ENCODE peak calls at places on chromosomes 5 and 9, in four cellular contexts. E is adipocyte; X is natural killer cell; A is CD8-positive, alpha-beta memory T cell. U is an unnamed sample.

GRCh38 chr5:116361171-116361967 is 213.3 kb downstream of the SEMA6A start:
- DNase-seq in E (peak; percentile 25), X (no peak), A (no peak), U (no peak)

GRCh38 chr5:24817966-24818365 is 173.2 kb upstream of the CDH10 start:
- DNase-seq in E (no peak), X (no peak), A (no peak), U (no peak)

GRCh38 chr9:79583957-79584654 is 12.3 kb downstream of the TLE4 start:
- DNase-seq in E (no peak), X (peak; percentile 33), A (peak; percentile 23), U (no peak)

GRCh38 chr5:133746834-133747233 is 134.5 kb upstream of the FSTL4 start:
- DNase-seq in E (no peak), X (no peak), A (no peak), U (peak; percentile 15)

GRCh38 chr5:125199968-125200841 is 453.8 kb upstream of the ZNF608 start:
- DNase-seq in E (no peak), X (no peak), A (no peak), U (no peak)

GRCh38 chr5:66958126-66958983 is 238.2 kb downstream of the CD180 start:
- DNase-seq in E (peak; percentile 71), X (no peak), A (no peak), U (no peak)

GRCh38 chr9:127726871-127727270 is 8.2 kb downstream of the TOR2A start:
- DNase-seq in E (no peak), X (no peak), A (no peak), U (no peak)

GRCh38 chr9:84670106-84670800 is 724 bp downstream of the NTRK2 start:
- DNase-seq in E (peak; percentile 1), X (no peak), A (no peak), U (no peak)

GRCh38 chr5:174828786-174829510 is 104.6 kb downstream of the MSX2 start:
- DNase-seq in E (no peak), X (no peak), A (no peak), U (no peak)

GRCh38 chr9:115134941-115135340 is 17.0 kb upstream of the TNC start:
- DNase-seq in E (peak; percentile 20), X (no peak), A (no peak), U (no peak)

GRCh38 chr5:5643481-5643880 is 221.0 kb downstream of the ICE1 start:
- DNase-seq in E (no peak), X (no peak), A (no peak), U (no peak)

GRCh38 chr5:160312139-160312959 is at the start of gene CCNJL:
- DNase-seq in E (peak; percentile 87), X (peak; percentile 47), A (no peak), U (no peak)

GRCh38 chr5:140295414-140295813 is 7.5 kb downstream of the PFDN1 start:
- DNase-seq in E (peak; percentile 97), X (no peak), A (no peak), U (peak; percentile 9)

GRCh38 chr5:2729189-2729588 is 22.3 kb downstream of the IRX2 start:
- DNase-seq in E (no peak), X (no peak), A (no peak), U (no peak)

GRCh38 chr5:176901260-176902101 is 2.3 kb upstream of the HK3 start:
- DNase-seq in E (no peak), X (no peak), A (no peak), U (no peak)

GRCh38 chr5:180598316-180598701 is 7.0 kb upstream of the SCGB3A1 start:
- DNase-seq in E (no peak), X (no peak), A (no peak), U (no peak)

GRCh38 chr9:123399803-123400378 is 43.9 kb downstream of the CRB2 start:
- DNase-seq in E (no peak), X (no peak), A (no peak), U (no peak)

GRCh38 chr5:3103241-3103855 is 351.9 kb upstream of the IRX2 start:
- DNase-seq in E (no peak), X (no peak), A (no peak), U (no peak)

GRCh38 chr5:55604611-55605067 is 69.9 kb upstream of the PLPP1 start:
- DNase-seq in E (peak; percentile 65), X (no peak), A (no peak), U (no peak)

GRCh38 chr5:61811052-61811451 is 479.0 kb downstream of the ZSWIM6 start:
- DNase-seq in E (peak; percentile 44), X (no peak), A (no peak), U (no peak)

GRCh38 chr5:114447084-114447773 is 85.4 kb downstream of the KCNN2 start:
- DNase-seq in E (peak; percentile 15), X (no peak), A (no peak), U (no peak)

GRCh38 chr9:69443178-69443577 is 118.2 kb downstream of the ENTREP1 start:
- DNase-seq in E (no peak), X (no peak), A (no peak), U (no peak)

GRCh38 chr5:31415009-31415923 is 116.6 kb downstream of the DROSHA start:
- DNase-seq in E (peak; percentile 9), X (no peak), A (no peak), U (no peak)

GRCh38 chr9:87818308-87818707 is 64.4 kb upstream of the SPATA31E1 start:
- DNase-seq in E (peak; percentile 47), X (no peak), A (no peak), U (no peak)

GRCh38 chr5:11902304-11902703 is 1.9 kb downstream of the CTNND2 start:
- DNase-seq in E (no peak), X (no peak), A (no peak), U (no peak)

GRCh38 chr5:94545870-94546625 is 72.4 kb downstream of the KIAA0825 start:
- DNase-seq in E (no peak), X (no peak), A (no peak), U (no peak)

GRCh38 chr5:657570-657969 is 35.6 kb downstream of the TPPP start:
- DNase-seq in E (peak; percentile 31), X (no peak), A (no peak), U (no peak)

GRCh38 chr9:114108016-114108833 is 9.1 kb upstream of the KIF12 start:
- DNase-seq in E (peak; percentile 86), X (no peak), A (peak; percentile 19), U (peak; percentile 44)

GRCh38 chr5:168324864-168325615 is 33.6 kb downstream of the WWC1 start:
- DNase-seq in E (no peak), X (no peak), A (no peak), U (no peak)

GRCh38 chr5:169712428-169712827 is 75.4 kb downstream of the DOCK2 start:
- DNase-seq in E (no peak), X (no peak), A (no peak), U (no peak)

GRCh38 chr5:144335561-144335960 is 164.9 kb downstream of the KCTD16 start:
- DNase-seq in E (no peak), X (no peak), A (no peak), U (no peak)

GRCh38 chr9:127828262-127829031 is 25.8 kb downstream of the FPGS start:
- DNase-seq in E (peak; percentile 60), X (no peak), A (no peak), U (no peak)

GRCh38 chr9:107282268-107282667 is 811 bp upstream of the RAD23B start:
- DNase-seq in E (no peak), X (no peak), A (peak; percentile 7), U (no peak)

GRCh38 chr5:9898319-9898718 is 268.2 kb upstream of the TAS2R1 start:
- DNase-seq in E (peak; percentile 67), X (no peak), A (no peak), U (no peak)

GRCh38 chr9:14203366-14204056 is 110.4 kb downstream of the NFIB start:
- DNase-seq in E (no peak), X (no peak), A (no peak), U (no peak)